ENCODE peak calls at places on chromosomes 11 and 22, in nine cellular contexts. One of them, this sample, is unnamed.

GRCh38 chr22:37896181-37896592 is 9.9 kb upstream of the MICALL1 start:
- DNase-seq in GM23248: no peak
- DNase-seq in body of pancreas: no peak
- DNase-seq in left lung: no peak
- DNase-seq in brain microvascular endothelial cell: no peak
- DNase-seq in mammary epithelial cell: peak; percentile 95
- DNase-seq in Panc1: no peak
- DNase-seq in uterus: no peak
- DNase-seq in spleen: peak; percentile 81
- DNase-seq in this sample: peak; percentile 94

GRCh38 chr11:128581908-128582307 is 5.5 kb downstream of the ETS1 start:
- DNase-seq in Panc1: no peak
- DNase-seq in mammary epithelial cell: no peak
- DNase-seq in uterus: no peak
- DNase-seq in brain microvascular endothelial cell: no peak
- DNase-seq in left lung: no peak
- DNase-seq in body of pancreas: no peak
- DNase-seq in spleen: no peak
- DNase-seq in GM23248: no peak
- DNase-seq in this sample: no peak

GRCh38 chr11:112297248-112297866 is 36.7 kb upstream of the PLET1 start:
- DNase-seq in GM23248: no peak
- DNase-seq in spleen: no peak
- DNase-seq in Panc1: no peak
- DNase-seq in body of pancreas: no peak
- DNase-seq in brain microvascular endothelial cell: no peak
- DNase-seq in uterus: no peak
- DNase-seq in left lung: no peak
- DNase-seq in mammary epithelial cell: no peak
- DNase-seq in this sample: no peak

GRCh38 chr11:47591764-47592163 is 2.4 kb downstream of the C1QTNF4 start:
- DNase-seq in left lung: no peak
- DNase-seq in spleen: peak; percentile 29
- DNase-seq in uterus: no peak
- DNase-seq in brain microvascular endothelial cell: no peak
- DNase-seq in body of pancreas: no peak
- DNase-seq in Panc1: no peak
- DNase-seq in GM23248: no peak
- DNase-seq in mammary epithelial cell: no peak
- DNase-seq in this sample: no peak

GRCh38 chr11:69244286-69244685 is 49.7 kb upstream of the MYEOV start:
- DNase-seq in Panc1: no peak
- DNase-seq in body of pancreas: no peak
- DNase-seq in brain microvascular endothelial cell: no peak
- DNase-seq in left lung: no peak
- DNase-seq in mammary epithelial cell: no peak
- DNase-seq in uterus: no peak
- DNase-seq in GM23248: no peak
- DNase-seq in spleen: no peak
- DNase-seq in this sample: no peak

GRCh38 chr22:18001040-18001893 is 23.1 kb downstream of the MICAL3 start:
- DNase-seq in GM23248: peak; percentile 98
- DNase-seq in spleen: peak; percentile 94
- DNase-seq in body of pancreas: peak; percentile 91
- DNase-seq in uterus: peak; percentile 95
- DNase-seq in brain microvascular endothelial cell: peak; percentile 96
- DNase-seq in mammary epithelial cell: peak; percentile 95
- DNase-seq in left lung: peak; percentile 94
- DNase-seq in Panc1: peak; percentile 81
- DNase-seq in this sample: peak; percentile 94

GRCh38 chr11:1397862-1398505 is 8.2 kb downstream of the BRSK2 start:
- DNase-seq in brain microvascular endothelial cell: no peak
- DNase-seq in mammary epithelial cell: no peak
- DNase-seq in uterus: no peak
- DNase-seq in body of pancreas: no peak
- DNase-seq in Panc1: no peak
- DNase-seq in spleen: no peak
- DNase-seq in GM23248: no peak
- DNase-seq in left lung: peak; percentile 63
- DNase-seq in this sample: no peak

GRCh38 chr11:12893787-12894672 is 115.1 kb upstream of the RASSF10 start:
- DNase-seq in body of pancreas: peak; percentile 74
- DNase-seq in spleen: no peak
- DNase-seq in GM23248: peak; percentile 67
- DNase-seq in mammary epithelial cell: peak; percentile 42
- DNase-seq in uterus: peak; percentile 68
- DNase-seq in brain microvascular endothelial cell: peak; percentile 66
- DNase-seq in Panc1: peak; percentile 13
- DNase-seq in left lung: no peak
- DNase-seq in this sample: peak; percentile 25

DNA sequence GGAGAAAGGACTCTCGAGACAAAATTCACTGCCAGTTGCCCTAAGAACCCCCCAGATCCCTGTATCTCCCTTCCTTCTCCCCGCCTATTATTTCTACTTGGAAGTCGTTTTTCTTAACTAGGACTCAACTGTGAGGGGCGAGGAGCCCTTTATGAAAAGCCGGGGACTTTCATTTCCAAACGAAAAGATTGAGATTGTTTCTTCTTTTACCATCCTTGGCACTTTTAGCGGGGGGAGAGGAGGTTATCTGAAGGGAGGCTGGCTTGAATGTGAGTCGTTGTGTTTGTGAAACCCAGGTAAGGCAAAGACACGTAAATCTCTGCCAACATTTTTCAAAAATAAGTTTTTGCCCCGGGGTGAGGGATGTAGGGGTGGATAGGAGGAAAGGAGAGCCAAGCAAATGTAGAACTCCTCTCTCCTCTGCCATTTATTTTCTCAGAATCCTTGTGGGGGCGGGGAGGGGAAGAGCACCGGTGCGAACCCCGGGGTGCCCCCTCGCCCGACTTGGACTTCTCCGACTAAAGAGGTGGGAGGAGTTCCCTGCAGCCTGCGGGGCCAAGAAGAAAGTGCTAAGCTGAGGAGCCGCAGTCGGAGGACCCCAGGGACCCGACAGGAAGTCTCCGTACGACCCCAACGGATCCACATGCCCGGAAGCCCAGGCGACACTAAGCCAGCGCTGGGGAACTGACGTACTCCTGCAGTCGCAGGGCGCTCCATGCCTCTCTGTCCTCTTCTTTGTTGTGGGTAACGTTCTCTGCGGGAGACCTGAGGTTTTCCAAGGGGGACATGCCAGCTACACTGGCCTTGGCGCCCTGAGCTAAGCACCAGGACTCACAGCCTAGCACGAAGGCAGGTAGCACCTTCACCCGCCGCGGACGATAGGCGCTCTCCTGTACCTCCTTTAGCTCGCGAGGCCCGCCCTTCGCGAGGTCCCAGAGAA is 2.3 kb upstream of the WT1 start:
- DNase-seq in body of pancreas: no peak
- DNase-seq in spleen: peak; percentile 66
- DNase-seq in brain microvascular endothelial cell: no peak
- DNase-seq in Panc1: no peak
- DNase-seq in uterus: peak; percentile 57
- DNase-seq in left lung: no peak
- DNase-seq in GM23248: no peak
- DNase-seq in mammary epithelial cell: no peak
- DNase-seq in this sample: no peak
- H3K27me3 ChIP-seq in body of pancreas: peaks cover 30% of the 10 kb centered on the region
- H3K27me3 ChIP-seq in spleen: peaks cover 69% of the 10 kb centered on the region
- H3K27me3 ChIP-seq in brain microvascular endothelial cell: peaks cover 94% of the 10 kb centered on the region
- H3K27me3 ChIP-seq in Panc1: no peaks in the 10 kb centered on the region
- H3K27me3 ChIP-seq in uterus: no peaks in the 10 kb centered on the region
- H3K27me3 ChIP-seq in left lung: peaks cover 100% of the 10 kb centered on the region
- H3K27me3 ChIP-seq in GM23248: peaks cover 95% of the 10 kb centered on the region
- H3K27me3 ChIP-seq in mammary epithelial cell: peaks cover 90% of the 10 kb centered on the region
- H3K27me3 ChIP-seq in this sample: peaks cover 97% of the 10 kb centered on the region

GRCh38 chr22:43435851-43436535 is 24.2 kb downstream of the MPPED1 start:
- DNase-seq in uterus: no peak
- DNase-seq in brain microvascular endothelial cell: no peak
- DNase-seq in left lung: no peak
- DNase-seq in spleen: peak; percentile 25
- DNase-seq in mammary epithelial cell: no peak
- DNase-seq in GM23248: no peak
- DNase-seq in body of pancreas: peak; percentile 81
- DNase-seq in Panc1: no peak
- DNase-seq in this sample: no peak
- H3K27me3 ChIP-seq in uterus: no peaks in the 10 kb centered on the region
- H3K27me3 ChIP-seq in brain microvascular endothelial cell: no peaks in the 10 kb centered on the region
- H3K27me3 ChIP-seq in left lung: peaks cover 81% of the 10 kb centered on the region
- H3K27me3 ChIP-seq in spleen: peaks cover 2% of the 10 kb centered on the region
- H3K27me3 ChIP-seq in mammary epithelial cell: peaks cover 12% of the 10 kb centered on the region
- H3K27me3 ChIP-seq in GM23248: peaks cover 9% of the 10 kb centered on the region
- H3K27me3 ChIP-seq in body of pancreas: no peaks in the 10 kb centered on the region
- H3K27me3 ChIP-seq in Panc1: no peaks in the 10 kb centered on the region
- H3K27me3 ChIP-seq in this sample: peaks cover 31% of the 10 kb centered on the region

GRCh38 chr22:45879552-45879949 is 97.4 kb downstream of the WNT7B start:
- DNase-seq in mammary epithelial cell: no peak
- DNase-seq in left lung: peak; percentile 46
- DNase-seq in GM23248: no peak
- DNase-seq in Panc1: no peak
- DNase-seq in brain microvascular endothelial cell: no peak
- DNase-seq in body of pancreas: peak; percentile 10
- DNase-seq in spleen: peak; percentile 36
- DNase-seq in uterus: no peak
- DNase-seq in this sample: no peak

GRCh38 chr22:45878051-45878764 is 98.8 kb downstream of the WNT7B start:
- DNase-seq in mammary epithelial cell: no peak
- DNase-seq in brain microvascular endothelial cell: no peak
- DNase-seq in Panc1: no peak
- DNase-seq in GM23248: no peak
- DNase-seq in uterus: no peak
- DNase-seq in left lung: peak; percentile 62
- DNase-seq in body of pancreas: peak; percentile 11
- DNase-seq in spleen: peak; percentile 54
- DNase-seq in this sample: no peak

GRCh38 chr22:45880091-45880651 is 96.8 kb downstream of the WNT7B start:
- DNase-seq in mammary epithelial cell: no peak
- DNase-seq in spleen: peak; percentile 66
- DNase-seq in body of pancreas: no peak
- DNase-seq in left lung: peak; percentile 73
- DNase-seq in Panc1: no peak
- DNase-seq in GM23248: no peak
- DNase-seq in brain microvascular endothelial cell: no peak
- DNase-seq in uterus: no peak
- DNase-seq in this sample: no peak

GRCh38 chr22:45877651-45878050 is 99.3 kb downstream of the WNT7B start:
- DNase-seq in Panc1: no peak
- DNase-seq in GM23248: no peak
- DNase-seq in left lung: peak; percentile 80
- DNase-seq in brain microvascular endothelial cell: no peak
- DNase-seq in body of pancreas: no peak
- DNase-seq in mammary epithelial cell: no peak
- DNase-seq in spleen: peak; percentile 46
- DNase-seq in uterus: no peak
- DNase-seq in this sample: no peak

DNA sequence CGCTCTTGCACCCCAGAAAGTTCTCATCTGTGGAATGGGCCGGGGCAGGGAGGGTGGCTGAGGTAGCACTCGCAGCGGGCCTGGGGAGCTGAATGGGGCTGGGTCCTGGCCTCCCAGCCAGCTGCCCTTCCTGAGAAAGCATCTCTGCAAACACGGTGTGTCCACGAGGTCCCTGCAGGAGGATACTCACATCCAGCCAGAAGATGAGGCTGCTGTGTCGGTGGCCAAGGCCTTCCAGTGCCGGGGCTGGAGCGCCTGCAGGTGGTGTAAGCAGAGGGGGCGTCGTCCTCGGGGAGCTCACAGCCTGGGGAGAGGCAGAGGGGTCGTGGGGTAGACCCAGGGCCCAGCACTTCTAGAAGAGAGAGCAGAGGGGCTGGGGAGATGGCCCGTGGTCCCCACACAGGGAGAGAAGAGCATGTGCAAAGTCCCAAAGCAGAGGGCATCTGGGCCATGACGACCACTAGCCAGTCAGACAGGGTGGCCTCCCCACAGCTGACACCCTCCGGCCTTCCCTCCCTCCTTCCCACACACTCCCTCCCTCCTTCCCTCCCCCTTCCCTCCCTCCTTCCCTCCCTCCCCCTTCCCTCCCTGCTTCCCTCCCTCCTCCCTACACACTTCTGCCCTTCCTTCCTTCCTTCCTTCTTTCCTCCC is 97.9 kb downstream of the WNT7B start:
- DNase-seq in brain microvascular endothelial cell: no peak
- DNase-seq in left lung: peak; percentile 58
- DNase-seq in body of pancreas: peak; percentile 8
- DNase-seq in GM23248: no peak
- DNase-seq in uterus: no peak
- DNase-seq in spleen: peak; percentile 50
- DNase-seq in mammary epithelial cell: no peak
- DNase-seq in Panc1: no peak
- DNase-seq in this sample: no peak
- H3K27me3 ChIP-seq in brain microvascular endothelial cell: peaks cover 57% of the 10 kb centered on the region
- H3K27me3 ChIP-seq in left lung: peaks cover 78% of the 10 kb centered on the region
- H3K27me3 ChIP-seq in body of pancreas: no peaks in the 10 kb centered on the region
- H3K27me3 ChIP-seq in GM23248: peaks cover 64% of the 10 kb centered on the region
- H3K27me3 ChIP-seq in uterus: no peaks in the 10 kb centered on the region
- H3K27me3 ChIP-seq in spleen: peaks cover 62% of the 10 kb centered on the region
- H3K27me3 ChIP-seq in mammary epithelial cell: peaks cover 10% of the 10 kb centered on the region
- H3K27me3 ChIP-seq in Panc1: no peaks in the 10 kb centered on the region
- H3K27me3 ChIP-seq in this sample: peaks cover 84% of the 10 kb centered on the region

GRCh38 chr11:126329644-126330200 is 25.8 kb upstream of the ST3GAL4 start:
- DNase-seq in Panc1: no peak
- DNase-seq in spleen: no peak
- DNase-seq in GM23248: peak; percentile 48
- DNase-seq in body of pancreas: no peak
- DNase-seq in uterus: no peak
- DNase-seq in brain microvascular endothelial cell: no peak
- DNase-seq in left lung: no peak
- DNase-seq in mammary epithelial cell: no peak
- DNase-seq in this sample: no peak

GRCh38 chr11:126328444-126328843 is 24.6 kb downstream of the DCPS start:
- DNase-seq in Panc1: no peak
- DNase-seq in spleen: peak; percentile 68
- DNase-seq in uterus: no peak
- DNase-seq in left lung: no peak
- DNase-seq in body of pancreas: no peak
- DNase-seq in brain microvascular endothelial cell: no peak
- DNase-seq in GM23248: no peak
- DNase-seq in mammary epithelial cell: no peak
- DNase-seq in this sample: no peak

GRCh38 chr11:126328001-126328390 is 24.1 kb downstream of the DCPS start:
- DNase-seq in left lung: no peak
- DNase-seq in brain microvascular endothelial cell: no peak
- DNase-seq in body of pancreas: no peak
- DNase-seq in Panc1: no peak
- DNase-seq in mammary epithelial cell: no peak
- DNase-seq in GM23248: no peak
- DNase-seq in uterus: no peak
- DNase-seq in spleen: peak; percentile 71
- DNase-seq in this sample: no peak

GRCh38 chr11:126327280-126328000 is 23.6 kb downstream of the DCPS start:
- DNase-seq in spleen: peak; percentile 52
- DNase-seq in brain microvascular endothelial cell: no peak
- DNase-seq in left lung: no peak
- DNase-seq in Panc1: no peak
- DNase-seq in GM23248: no peak
- DNase-seq in body of pancreas: no peak
- DNase-seq in uterus: no peak
- DNase-seq in mammary epithelial cell: no peak
- DNase-seq in this sample: no peak

GRCh38 chr11:126328938-126329643 is 25.2 kb downstream of the DCPS start:
- DNase-seq in uterus: no peak
- DNase-seq in Panc1: no peak
- DNase-seq in left lung: no peak
- DNase-seq in mammary epithelial cell: no peak
- DNase-seq in spleen: peak; percentile 51
- DNase-seq in GM23248: no peak
- DNase-seq in brain microvascular endothelial cell: no peak
- DNase-seq in body of pancreas: no peak
- DNase-seq in this sample: no peak
- H3K27me3 ChIP-seq in uterus: no peaks in the 10 kb centered on the region
- H3K27me3 ChIP-seq in Panc1: no peaks in the 10 kb centered on the region
- H3K27me3 ChIP-seq in left lung: no peaks in the 10 kb centered on the region
- H3K27me3 ChIP-seq in mammary epithelial cell: no peaks in the 10 kb centered on the region
- H3K27me3 ChIP-seq in spleen: no peaks in the 10 kb centered on the region
- H3K27me3 ChIP-seq in GM23248: no peaks in the 10 kb centered on the region
- H3K27me3 ChIP-seq in brain microvascular endothelial cell: no peaks in the 10 kb centered on the region
- H3K27me3 ChIP-seq in body of pancreas: no peaks in the 10 kb centered on the region
- H3K27me3 ChIP-seq in this sample: no peaks in the 10 kb centered on the region

This sample was measured in foreskin keratinocyte.